ENCODE peak calls at places on chromosome 3, in six cellular contexts. N is RWPE1, R is cardiac muscle cell, U is SJSA1, W is hepatocyte, E is DMS79 treated with DMSO at 0.1 percent for 48 hours. K is an unnamed sample.

GRCh38 chr3:127064391-127065137 is 81.6 kb downstream of the PLXNA1 start:
- DNase-seq in U (no peak), E (no peak), N (peak; percentile 57), R (no peak), W (no peak), K (peak; percentile 66)

GRCh38 chr3:632571-633170 is 436.1 kb downstream of the CHL1 start:
- DNase-seq in R (peak; percentile 81), U (no peak), W (peak; percentile 81), E (peak; percentile 7), N (no peak), K (peak; percentile 79)

GRCh38 chr3:111735271-111735758 is 123.8 kb upstream of the PHLDB2 start:
- DNase-seq in W (peak; percentile 71), U (peak; percentile 91), N (peak; percentile 76), E (peak; percentile 43), R (peak; percentile 23), K (peak; percentile 74)

GRCh38 chr3:130488288-130488687 is 28.7 kb upstream of the COL6A6 start:
- DNase-seq in W (no peak), N (no peak), R (no peak), U (no peak), E (no peak), K (no peak)

GRCh38 chr3:119809249-119810017 is 27.5 kb downstream of the NR1I2 start:
- DNase-seq in E (no peak), U (no peak), W (no peak), R (no peak), N (no peak), K (no peak)

GRCh38 chr3:100082108-100082642 is 32.1 kb downstream of the FILIP1L start:
- DNase-seq in E (no peak), W (no peak), U (no peak), N (no peak), R (no peak), K (no peak)

GRCh38 chr3:147419062-147419701 is 10.0 kb downstream of the ZIC1 start:
- DNase-seq in R (peak; percentile 85), E (peak; percentile 43), U (no peak), N (peak; percentile 68), W (peak; percentile 69), K (no peak)

GRCh38 chr3:33145221-33145900 is 31.5 kb downstream of the CRTAP start:
- DNase-seq in R (no peak), W (no peak), E (no peak), N (no peak), U (no peak), K (no peak)

GRCh38 chr3:183018416-183019192 is 38.3 kb upstream of the DCUN1D1 start:
- DNase-seq in W (no peak), U (no peak), E (no peak), R (no peak), N (no peak), K (no peak)

GRCh38 chr3:60268123-60268522 is 983.1 kb downstream of the FHIT start:
- DNase-seq in R (no peak), N (no peak), W (no peak), E (no peak), U (no peak), K (no peak)

GRCh38 chr3:24487325-24488242 is 7.1 kb downstream of the THRB start:
- DNase-seq in U (no peak), E (no peak), N (peak; percentile 11), W (no peak), R (no peak), K (no peak)

GRCh38 chr3:49353022-49353421 is 5.1 kb downstream of the GPX1 start:
- DNase-seq in W (no peak), R (no peak), N (no peak), U (no peak), E (no peak), K (no peak)

GRCh38 chr3:45272411-45272810 is 46.3 kb upstream of the TMEM158 start:
- DNase-seq in U (no peak), R (no peak), N (no peak), W (no peak), E (no peak), K (no peak)

GRCh38 chr3:73572371-73572770 is 52.4 kb downstream of the PDZRN3 start:
- DNase-seq in N (peak; percentile 4), U (no peak), E (no peak), W (peak; percentile 68), R (no peak), K (no peak)

GRCh38 chr3:150582620-150583019 is 20.5 kb upstream of the SELENOT start:
- DNase-seq in W (no peak), R (no peak), N (no peak), E (no peak), U (no peak), K (no peak)

GRCh38 chr3:169002689-169003088 is 660.8 kb downstream of the MECOM start:
- DNase-seq in N (no peak), U (no peak), W (no peak), R (no peak), E (no peak), K (no peak)